ENCODE peak calls at places on chromosomes 16 and 17, in four cellular contexts. G, F, W and Y are unnamed samples.

GRCh38 chr16:75555213-75555706 is 792 bp downstream of the TMEM231 start:
- DNase-seq in F (no peak), W (no peak), G (peak), Y (no peak)

GRCh38 chr17:65629234-65629690 is 67.8 kb upstream of the AXIN2 start:
- DNase-seq in G (no peak), F (no peak), W (no peak), Y (no peak)

GRCh38 chr16:89723279-89724250 is 2.2 kb downstream of the ZNF276 start:
- DNase-seq in W (no peak), F (no peak), G (no peak), Y (no peak)

GRCh38 chr17:10177921-10178788 is 20.3 kb downstream of the GAS7 start:
- DNase-seq in G (no peak), W (no peak), F (no peak), Y (no peak)

GRCh38 chr17:6232768-6233130 is 162.6 kb downstream of the WSCD1 start:
- DNase-seq in F (no peak), G (no peak), W (no peak), Y (no peak)

GRCh38 chr16:25135239-25135878 is 23.8 kb downstream of the LCMT1 start:
- DNase-seq in G (no peak), W (no peak), F (no peak), Y (no peak)

GRCh38 chr16:74749291-74750055 is 25.1 kb downstream of the FA2H start:
- DNase-seq in W (no peak), F (no peak), G (no peak), Y (no peak)

GRCh38 chr16:26526633-26527032 is 540.1 kb upstream of the C16orf82 start:
- DNase-seq in F (no peak), G (no peak), W (no peak), Y (no peak)

GRCh38 chr17:44865231-44865660 is 17.6 kb downstream of the HIGD1B start:
- DNase-seq in F (peak), W (no peak), G (peak), Y (peak)

GRCh38 chr17:47812146-47812920 is 9.3 kb downstream of the OSBPL7 start:
- DNase-seq in G (no peak), W (no peak), F (no peak), Y (no peak)

GRCh38 chr17:18224428-18225120 is 861 bp upstream of the LLGL1 start:
- DNase-seq in G (peak), F (no peak), W (no peak), Y (no peak)

GRCh38 chr17:76492989-76493501 is 8.2 kb downstream of the RHBDF2 start:
- DNase-seq in W (peak), F (peak), G (no peak), Y (peak)

GRCh38 chr16:64615647-64616280 is 506.1 kb downstream of the CDH11 start:
- DNase-seq in W (no peak), F (no peak), G (no peak), Y (no peak)

GRCh38 chr17:35315971-35316370 is 57.5 kb downstream of the SLFN11 start:
- DNase-seq in G (no peak), F (no peak), W (no peak), Y (no peak)

GRCh38 chr17:35314415-35315216 is 58.8 kb downstream of the SLFN11 start:
- DNase-seq in F (no peak), W (no peak), G (no peak), Y (no peak)

GRCh38 chr17:35312790-35313711 is 60.4 kb downstream of the SLFN11 start:
- DNase-seq in W (peak), F (peak), G (peak), Y (peak)

GRCh38 chr17:35313875-35314409 is 59.5 kb downstream of the SLFN11 start:
- DNase-seq in F (no peak), G (no peak), W (no peak), Y (no peak)

DNA sequence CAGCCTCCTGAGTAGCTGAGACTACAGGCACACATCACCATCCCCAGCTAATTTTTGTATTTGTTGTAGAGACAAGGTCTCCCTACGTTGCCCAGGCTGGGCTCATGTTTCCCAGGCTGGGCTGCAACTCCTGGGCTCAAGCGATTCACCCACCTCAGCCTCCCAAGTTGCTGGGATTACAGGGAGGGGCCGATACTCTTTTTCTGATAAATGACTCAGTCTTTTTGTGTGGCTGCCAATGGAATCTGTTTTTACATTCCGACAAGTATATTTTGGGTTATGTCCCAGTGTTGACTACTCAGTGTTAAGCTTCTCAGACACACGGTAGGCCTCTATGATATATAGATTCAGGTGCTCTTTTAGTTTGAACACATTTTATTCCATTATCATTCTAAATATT is 58.1 kb downstream of the SLFN11 start:
- DNase-seq in F (no peak), G (no peak), W (no peak), Y (no peak)
- TF ChIP-seq SPI1 in F (no peak), G (no peak), W (no peak), Y (no peak)

GRCh38 chr16:9630985-9631384 is 539.5 kb downstream of the HAPSTR1 start:
- DNase-seq in G (no peak), F (no peak), W (no peak), Y (no peak)

GRCh38 chr16:9625122-9625521 is 533.7 kb downstream of the HAPSTR1 start:
- DNase-seq in F (no peak), G (no peak), W (no peak), Y (no peak)

GRCh38 chr16:9630119-9630518 is 538.7 kb downstream of the HAPSTR1 start:
- DNase-seq in W (no peak), F (no peak), G (no peak), Y (no peak)

GRCh38 chr16:9627427-9627826 is 536.0 kb downstream of the HAPSTR1 start:
- DNase-seq in F (no peak), W (no peak), G (no peak), Y (no peak)
- TF ChIP-seq SPI1 in F (no peak), W (no peak), G (no peak), Y (no peak)

GRCh38 chr17:40130352-40131042 is 8.7 kb downstream of the MSL1 start:
- DNase-seq in G (no peak), F (peak), W (no peak), Y (no peak)
- TF ChIP-seq SPI1 in G (no peak), F (peak), W (no peak), Y (no peak)

GRCh38 chr16:11797957-11798299 is 870 bp upstream of the ZC3H7A start:
- DNase-seq in G (no peak), W (no peak), F (peak), Y (no peak)

GRCh38 chr16:11799017-11799381 is 1.9 kb upstream of the ZC3H7A start:
- DNase-seq in G (no peak), W (no peak), F (no peak), Y (no peak)

GRCh38 chr16:11800385-11800718 is 3.3 kb upstream of the ZC3H7A start:
- DNase-seq in W (no peak), F (peak), G (no peak), Y (no peak)

GRCh38 chr16:11799509-11800384 is 2.7 kb upstream of the ZC3H7A start:
- DNase-seq in F (peak), W (no peak), G (no peak), Y (no peak)

DNA sequence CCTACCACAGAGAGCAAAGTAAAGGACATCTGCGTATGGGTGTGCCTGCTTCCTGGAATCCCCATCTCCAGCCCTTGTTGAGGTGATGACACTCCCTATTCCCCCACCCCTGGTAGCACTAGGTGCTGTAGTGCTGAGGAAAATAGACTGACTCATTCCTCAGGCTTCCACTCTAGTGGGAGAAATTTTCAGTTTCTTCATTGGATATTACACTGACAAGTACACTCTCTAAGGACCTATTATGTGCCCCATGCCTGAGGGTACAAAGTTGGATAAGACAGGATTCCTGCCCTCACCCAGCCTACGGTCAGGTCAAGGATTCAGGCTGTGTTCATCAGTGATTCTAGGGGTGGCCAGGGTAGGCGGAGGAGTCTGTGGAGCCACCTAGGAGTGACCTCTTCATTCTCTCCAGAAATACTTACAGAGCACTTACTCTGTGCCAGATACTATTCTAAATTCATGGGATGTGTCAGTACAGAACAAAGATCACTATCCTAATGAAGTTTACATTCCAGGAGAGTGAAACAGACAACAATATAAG is 4.5 kb upstream of the ZC3H7A start:
- DNase-seq in F (no peak), W (no peak), G (no peak), Y (no peak)
- TF ChIP-seq SPI1 in F (no peak), W (no peak), G (no peak), Y (no peak)

GRCh38 chr17:8799001-8799850 is at the start of gene MFSD6L:
- DNase-seq in G (no peak), W (no peak), F (no peak), Y (no peak)
- TF ChIP-seq SPI1 in G (no peak), W (no peak), F (no peak), Y (no peak)

DNA sequence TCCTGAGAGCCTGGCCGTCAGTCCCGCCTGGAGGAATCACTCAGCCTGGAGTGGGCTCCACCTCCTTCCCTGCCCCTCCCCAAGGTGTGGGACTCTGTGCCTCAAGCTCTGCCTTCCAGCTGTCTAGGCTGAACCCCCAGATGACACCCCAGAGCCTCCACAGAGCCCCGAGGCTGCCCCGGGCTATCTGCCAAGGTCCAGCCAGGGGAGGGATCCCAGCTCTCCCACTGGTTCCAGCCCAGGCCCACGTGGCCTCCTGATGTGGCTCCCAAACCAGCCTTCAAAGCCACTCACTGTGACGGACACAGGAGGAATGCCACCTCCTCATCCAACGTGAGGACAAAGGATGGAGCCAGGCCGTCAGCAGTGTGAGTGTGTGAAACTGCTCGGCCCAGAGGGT is 45.6 kb upstream of the ENPP7 start:
- DNase-seq in W (no peak), G (no peak), F (no peak), Y (no peak)
- TF ChIP-seq SPI1 in W (no peak), G (no peak), F (no peak), Y (no peak)

GRCh38 chr16:30456302-30456701 is 10.6 kb upstream of the SEPHS2 start:
- DNase-seq in F (no peak), G (no peak), W (no peak), Y (no peak)

GRCh38 chr16:30459456-30459855 is 13.1 kb upstream of the ITGAL start:
- DNase-seq in G (no peak), F (peak), W (no peak), Y (no peak)

GRCh38 chr16:30457743-30458560 is 12.3 kb upstream of the SEPHS2 start:
- DNase-seq in W (no peak), G (no peak), F (no peak), Y (no peak)

GRCh38 chr16:30458561-30459394 is 13.1 kb upstream of the SEPHS2 start:
- DNase-seq in W (peak), G (no peak), F (peak), Y (peak)

DNA sequence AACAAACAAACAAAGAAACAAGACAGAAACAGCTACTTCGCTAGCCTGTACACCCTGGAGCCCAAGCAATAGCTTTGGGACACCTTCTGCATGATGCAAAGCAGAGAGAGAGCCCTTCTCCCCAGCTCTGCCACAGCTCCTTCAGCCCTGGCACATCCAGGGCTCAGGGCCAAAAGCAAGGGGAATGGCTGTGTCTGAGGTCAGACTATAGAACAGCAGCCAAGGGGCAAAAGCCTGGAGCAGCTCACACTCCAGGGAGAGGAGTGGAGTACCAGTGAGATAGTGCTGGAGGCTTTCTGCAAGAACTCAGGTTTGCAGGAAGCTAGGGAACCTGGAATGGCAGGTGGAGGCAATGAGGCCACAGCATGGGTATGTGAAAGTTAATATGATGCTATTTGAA is 11.6 kb upstream of the SEPHS2 start:
- DNase-seq in F (no peak), W (no peak), G (no peak), Y (no peak)
- TF ChIP-seq SPI1 in F (no peak), W (no peak), G (no peak), Y (no peak)